ENCODE peak calls at places on chromosomes 5 and 9, in four cellular contexts. X is GM23338, P is thoracic aorta, J is tibial nerve. T is an unnamed sample.
A peak's percentile ranks its signal among the peaks of the same experiment; 100 is the strongest.

GRCh38 chr9:125536184-125537152 is 170.5 kb downstream of the MAPKAP1 start:
- DNase-seq in X (no peak), J (no peak), P (no peak), T (no peak)

GRCh38 chr5:171524461-171524860 is 105.0 kb downstream of the FGF18 start:
- DNase-seq in P (no peak), J (no peak), X (no peak), T (no peak)

GRCh38 chr9:109267555-109267954 is 53.3 kb downstream of the EPB41L4B start:
- DNase-seq in P (no peak), X (no peak), J (no peak), T (no peak)

GRCh38 chr5:180785794-180786221 is 16.8 kb downstream of the MGAT1 start:
- DNase-seq in J (no peak), X (peak; percentile 91), P (no peak), T (peak; percentile 72)

GRCh38 chr5:6556089-6556801 is 76.6 kb downstream of the NSUN2 start:
- DNase-seq in P (no peak), J (no peak), X (no peak), T (peak; percentile 40)

GRCh38 chr9:24698864-24699518 is 153.3 kb upstream of the IZUMO3 start:
- DNase-seq in X (peak; percentile 8), J (no peak), P (no peak), T (peak; percentile 0)

GRCh38 chr5:138981131-138981530 is 106.0 kb upstream of the LRRTM2 start:
- DNase-seq in X (no peak), P (no peak), J (no peak), T (peak; percentile 70)

GRCh38 chr5:169751490-169751889 is 114.4 kb downstream of the DOCK2 start:
- DNase-seq in P (no peak), J (no peak), X (no peak), T (peak; percentile 27)

GRCh38 chr5:132771559-132771998 is 5.5 kb downstream of the SEPTIN8 start:
- DNase-seq in J (no peak), X (peak; percentile 84), P (no peak), T (peak; percentile 50)

GRCh38 chr5:75656311-75657003 is 45.2 kb downstream of the ANKDD1B start:
- DNase-seq in P (no peak), J (peak; percentile 28), X (peak; percentile 13), T (peak; percentile 50)

GRCh38 chr9:130040901-130041647 is 1.9 kb downstream of the FNBP1 start:
- DNase-seq in X (no peak), P (no peak), J (no peak), T (no peak)

GRCh38 chr5:59138509-59138908 is 555.6 kb downstream of the RAB3C start:
- DNase-seq in X (no peak), P (no peak), J (no peak), T (no peak)

GRCh38 chr5:43019615-43020293 is 20.4 kb downstream of the ANXA2R start:
- DNase-seq in X (peak; percentile 93), P (no peak), J (no peak), T (peak; percentile 90)

GRCh38 chr9:78439192-78439865 is 142.4 kb downstream of the PSAT1 start:
- DNase-seq in J (peak; percentile 80), X (peak; percentile 94), P (peak; percentile 21), T (peak; percentile 90)
- H3K4me3 ChIP-seq in J (no peak overlapping the region), X (no peak overlapping the region), P (peak overlapping the region; percentile 58), T (peak overlapping the region; percentile 20)

GRCh38 chr5:142048272-142048671 is 35.4 kb upstream of the GNPDA1 start:
- DNase-seq in J (no peak), P (no peak), X (peak; percentile 79), T (no peak)
- TF ChIP-seq CTCF in J (no peak), P (no peak), X (peak; percentile 37), T (no peak)

GRCh38 chr9:100591139-100591538 is 13.3 kb downstream of the CAVIN4 start:
- DNase-seq in X (no peak), J (no peak), P (no peak), T (no peak)
- H3K4me3 ChIP-seq in X (no peak overlapping the region), J (no peak overlapping the region), P (no peak overlapping the region), T (no peak overlapping the region)

GRCh38 chr9:137027369-137028012 is 546 bp downstream of the ABCA2 start:
- DNase-seq in P (no peak), J (no peak), X (peak; percentile 48), T (no peak)

GRCh38 chr9:137028013-137028280 is at the start of gene ABCA2:
- DNase-seq in X (no peak), J (no peak), P (no peak), T (no peak)

GRCh38 chr9:137030006-137030405 is 1.9 kb downstream of the FUT7 start:
- DNase-seq in P (no peak), J (no peak), X (no peak), T (no peak)

GRCh38 chr9:137029058-137029922 is 1.3 kb upstream of the ABCA2 start:
- DNase-seq in P (no peak), X (peak; percentile 82), J (peak; percentile 78), T (no peak)

DNA sequence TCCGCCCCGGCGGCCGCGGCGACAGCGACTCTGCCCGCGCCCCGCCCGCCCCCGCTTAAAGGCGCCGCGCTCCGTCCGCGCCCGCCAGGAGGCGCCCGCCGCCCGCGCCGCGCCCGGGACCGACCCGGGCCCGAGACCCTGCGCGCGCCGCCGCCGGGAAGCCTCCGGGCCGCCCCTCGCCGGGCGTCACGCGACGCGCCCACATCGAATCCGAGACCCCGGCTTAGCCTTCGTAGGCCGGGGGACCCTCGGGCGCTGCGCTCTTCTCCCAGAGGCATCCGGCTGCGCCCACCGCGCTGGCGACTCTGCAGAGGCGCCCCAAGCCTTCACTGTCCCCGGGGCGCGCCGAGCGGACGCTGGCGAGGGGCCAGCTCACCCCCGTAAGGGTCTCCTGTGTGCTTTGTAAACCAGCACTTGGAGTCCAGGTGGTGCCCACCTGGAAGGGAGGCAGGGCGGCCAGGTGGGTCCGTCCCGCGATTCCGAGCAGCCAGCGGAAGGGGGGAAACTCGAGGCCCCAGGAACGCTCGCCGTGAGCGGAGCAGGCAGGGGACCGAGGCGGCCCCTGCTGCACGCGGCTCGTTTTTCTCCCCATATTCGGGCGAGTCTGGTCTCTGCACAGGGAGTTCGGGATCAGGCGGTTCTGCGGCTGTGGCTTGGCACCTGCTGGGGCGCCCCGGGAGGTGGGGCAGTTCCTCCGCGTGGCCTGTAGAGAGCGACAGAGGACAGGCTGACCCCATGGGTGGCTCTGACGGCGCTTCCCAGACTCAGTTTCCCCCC is 432 bp upstream of the ABCA2 start:
- DNase-seq in J (no peak), X (peak; percentile 78), P (no peak), T (no peak)
- TF ChIP-seq CTCF in J (no peak), X (peak; percentile 17), P (no peak), T (peak; percentile 48)

GRCh38 chr5:50744761-50745160 is 78.3 kb downstream of the PARP8 start:
- DNase-seq in J (no peak), X (no peak), P (no peak), T (peak; percentile 58)
- H3K4me3 ChIP-seq in J (peak overlapping the region; percentile 34), X (no peak overlapping the region), P (peak overlapping the region; percentile 61), T (peak overlapping the region; percentile 4)

DNA sequence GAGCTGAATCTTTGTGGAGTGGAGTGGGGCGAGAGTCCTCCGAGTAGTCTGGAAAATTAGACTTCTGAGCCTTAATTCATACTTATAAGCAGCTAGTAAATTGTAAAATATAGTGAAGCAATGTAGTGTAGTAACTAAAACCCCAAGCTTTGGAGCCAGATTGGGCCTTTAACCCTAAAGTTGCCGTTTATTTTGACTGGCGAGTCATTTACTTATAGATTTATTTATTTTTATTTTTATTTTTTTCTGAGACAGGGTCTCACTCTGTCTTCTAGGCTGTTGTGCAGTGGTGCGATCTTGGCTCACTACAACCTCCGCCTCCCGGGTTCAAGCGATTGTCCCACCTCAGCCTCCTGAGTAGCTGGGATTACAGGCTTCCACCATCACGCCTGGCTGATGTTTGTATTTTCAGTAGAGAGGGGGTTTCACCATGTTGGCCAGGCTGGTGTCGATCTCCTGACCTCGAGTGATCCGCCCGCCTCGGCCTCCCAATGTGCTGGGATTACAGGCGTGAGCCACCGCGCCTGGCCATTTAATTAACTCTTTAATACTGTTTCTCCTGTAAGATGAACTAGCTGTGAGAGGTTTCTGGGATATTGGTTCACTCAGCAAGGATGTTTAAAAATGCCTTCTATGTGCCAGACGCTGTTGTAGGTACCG is 687 bp upstream of the RPS23 start:
- DNase-seq in J (no peak), P (no peak), X (no peak), T (no peak)
- TF ChIP-seq CTCF in J (no peak), P (no peak), X (no peak), T (no peak)

DNA sequence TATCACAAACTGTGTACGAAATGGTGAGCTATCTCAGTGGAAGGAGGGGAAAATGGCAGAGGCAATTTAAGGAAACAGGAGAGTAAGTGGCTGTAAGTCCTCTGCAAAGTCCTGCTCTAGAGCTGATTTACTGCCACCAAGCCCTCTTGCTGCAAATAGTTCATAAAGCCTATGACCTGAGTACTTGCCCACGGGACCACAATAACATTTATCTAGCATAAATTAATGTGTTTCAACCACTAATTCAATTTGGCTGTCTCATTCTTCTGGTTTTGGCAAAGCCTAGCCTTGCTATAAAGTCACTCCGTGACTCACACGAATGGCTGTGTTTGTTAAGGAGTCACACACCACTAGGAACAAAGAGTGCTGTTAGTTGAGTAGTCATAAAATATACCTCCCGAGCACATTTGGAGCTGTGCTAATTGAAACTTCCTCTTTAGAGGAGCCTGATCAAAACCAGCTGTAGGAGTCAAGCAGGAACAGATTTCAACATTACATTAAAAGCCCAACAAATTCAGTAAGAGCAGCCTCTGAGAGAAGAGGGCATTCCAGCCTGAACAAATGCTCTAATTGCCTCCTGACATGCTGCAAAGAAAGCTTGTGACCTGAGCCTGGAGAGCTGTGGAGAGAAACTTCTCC is 738.7 kb upstream of the ZNF608 start:
- DNase-seq in J (peak; percentile 66), X (peak; percentile 21), P (peak; percentile 32), T (peak; percentile 99)
- H3K4me3 ChIP-seq in J (no peak overlapping the region), X (no peak overlapping the region), P (peak overlapping the region; percentile 37), T (no peak overlapping the region)

GRCh38 chr5:25863811-25864210 is 1174.6 kb downstream of the CDH9 start:
- DNase-seq in X (no peak), P (no peak), J (no peak), T (no peak)

GRCh38 chr5:25858019-25858418 is 1180.4 kb downstream of the CDH9 start:
- DNase-seq in P (no peak), J (no peak), X (peak; percentile 88), T (no peak)

DNA sequence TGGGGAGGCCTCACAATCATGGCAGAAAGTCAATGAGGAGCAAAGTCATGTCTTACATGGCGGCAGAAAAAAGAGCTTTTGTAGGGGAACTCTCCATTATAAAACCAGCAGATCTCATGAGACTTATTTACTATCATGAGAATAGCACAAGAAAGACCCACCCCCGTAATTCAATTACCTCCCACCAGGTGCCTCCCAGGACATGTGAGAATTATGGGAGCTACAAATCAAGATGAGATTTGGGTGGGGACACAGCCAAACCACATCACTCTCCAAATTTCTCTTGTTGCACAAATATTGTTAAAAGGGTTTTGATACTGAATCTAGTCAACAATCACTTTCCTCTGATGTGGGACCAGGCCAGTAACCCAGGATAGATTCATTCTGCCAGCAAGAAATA is 1176.1 kb downstream of the CDH9 start:
- DNase-seq in P (no peak), X (peak; percentile 44), J (no peak), T (no peak)
- TF ChIP-seq CTCF in P (no peak), X (peak; percentile 45), J (no peak), T (no peak)